ENCODE peak calls at places on chromosomes 6 and 20, in six cellular contexts. A is prostate gland; I is psoas muscle; K is fibroblast of the aortic adventitia; R is CD8-positive, alpha-beta T cell; F is upper lobe of left lung. M is an unnamed sample.
A peak's percentile ranks its signal among the peaks of the same experiment; 100 is the strongest.

GRCh38 chr6:81075974-81076373 is 676.5 kb downstream of the TENT5A start:
- DNase-seq in A (no peak), I (no peak), K (peak; percentile 19), R (no peak), F (no peak), M (no peak)

GRCh38 chr6:116847234-116847633 is 18.4 kb upstream of the GPRC6A start:
- DNase-seq in A (no peak), I (no peak), K (peak; percentile 54), R (no peak), F (no peak), M (no peak)

GRCh38 chr6:108760158-108761050 is 87.8 kb upstream of the ARMC2 start:
- DNase-seq in A (no peak), I (no peak), K (peak; percentile 55), R (no peak), F (no peak), M (peak; percentile 60)

GRCh38 chr6:41374618-41375590 is 39.5 kb downstream of the NCR2 start:
- DNase-seq in A (no peak), I (no peak), K (no peak), R (no peak), F (peak; percentile 66), M (no peak)

GRCh38 chr20:23995905-23996666 is 7.5 kb upstream of the GGTLC1 start:
- DNase-seq in A (peak; percentile 43), I (peak; percentile 51), K (peak; percentile 57), R (peak; percentile 13), F (no peak), M (no peak)

GRCh38 chr6:138765896-138766487 is 7.6 kb upstream of the CCDC28A start:
- DNase-seq in A (no peak), I (no peak), K (peak; percentile 68), R (no peak), F (no peak), M (no peak)

GRCh38 chr6:7489376-7489775 is 52.1 kb upstream of the DSP start:
- DNase-seq in A (no peak), I (no peak), K (no peak), R (no peak), F (no peak), M (no peak)

GRCh38 chr20:57838670-57839142 is 128.9 kb upstream of the PMEPA1 start:
- DNase-seq in A (no peak), I (no peak), K (no peak), R (no peak), F (no peak), M (no peak)

GRCh38 chr20:63114006-63114692 is 101.8 kb downstream of the YTHDF1 start:
- DNase-seq in A (no peak), I (no peak), K (no peak), R (no peak), F (no peak), M (no peak)

GRCh38 chr6:55941713-55942112 is 66.3 kb upstream of the BMP5 start:
- DNase-seq in A (no peak), I (no peak), K (peak; percentile 35), R (no peak), F (no peak), M (no peak)

GRCh38 chr6:8982659-8983058 is 547.3 kb upstream of the SLC35B3 start:
- DNase-seq in A (no peak), I (no peak), K (peak; percentile 1), R (no peak), F (no peak), M (no peak)

GRCh38 chr6:46220351-46221220 is 49.8 kb upstream of the ENPP5 start:
- DNase-seq in A (no peak), I (no peak), K (no peak), R (no peak), F (no peak), M (no peak)

GRCh38 chr6:99603421-99604160 is 3.0 kb upstream of the PRDM13 start:
- DNase-seq in A (no peak), I (no peak), K (no peak), R (no peak), F (peak; percentile 88), M (no peak)

GRCh38 chr6:101392561-101393230 is 812 bp upstream of the GRIK2 start:
- DNase-seq in A (no peak), I (no peak), K (no peak), R (no peak), F (peak; percentile 33), M (no peak)
- H3K4me3 ChIP-seq in A (no peak overlapping the region), I (peak overlapping the region; percentile 60), K (peak overlapping the region; percentile 71), R (no peak overlapping the region), F (no peak overlapping the region), M (peak overlapping the region; percentile 58)

GRCh38 chr6:33426590-33427563 is 7.0 kb downstream of the SYNGAP1 start:
- DNase-seq in A (no peak), I (no peak), K (no peak), R (no peak), F (no peak), M (no peak)
- H3K4me3 ChIP-seq in A (peak overlapping the region; percentile 44), I (peak overlapping the region; percentile 73), K (peak overlapping the region; percentile 74), R (peak overlapping the region; percentile 69), F (peak overlapping the region; percentile 36), M (peak overlapping the region; percentile 53)

GRCh38 chr20:54069501-54069971 is 858 bp downstream of the BCAS1 start:
- DNase-seq in A (no peak), I (no peak), K (no peak), R (no peak), F (peak; percentile 7), M (no peak)
- H3K4me3 ChIP-seq in A (peak overlapping the region; percentile 28), I (no peak overlapping the region), K (no peak overlapping the region), R (no peak overlapping the region), F (no peak overlapping the region), M (no peak overlapping the region)

DNA sequence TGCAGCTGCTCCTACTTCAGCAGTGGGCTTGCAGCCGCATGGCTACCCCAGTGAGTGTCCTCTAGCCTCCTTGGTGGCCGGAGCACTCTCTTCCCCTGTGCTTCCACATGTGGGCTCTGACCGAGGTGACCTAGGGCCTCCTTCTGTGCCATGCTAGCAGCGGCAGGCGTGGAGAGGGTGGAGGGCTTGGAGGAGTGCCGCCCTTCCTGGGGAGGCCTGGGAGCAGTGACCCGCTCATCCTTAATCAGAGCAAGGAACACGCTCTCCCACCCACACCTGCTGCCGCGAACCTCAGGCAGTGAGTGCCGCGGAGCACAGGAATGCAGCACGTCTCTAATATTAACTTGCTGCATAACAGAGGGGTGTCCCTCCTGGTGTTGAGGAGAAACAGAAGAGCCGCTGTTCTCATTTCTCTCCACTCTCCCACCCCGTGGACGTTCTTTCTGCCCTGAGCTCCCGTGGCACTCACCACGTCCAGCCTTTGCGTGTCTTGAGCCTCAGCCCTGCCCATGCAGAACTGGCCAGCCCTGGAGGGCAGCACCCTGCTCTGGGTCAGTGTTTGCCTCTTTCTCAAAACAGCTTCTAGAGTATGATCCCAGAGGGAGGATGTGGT is 31.9 kb downstream of the DUSP22 start:
- DNase-seq in A (no peak), I (no peak), K (no peak), R (no peak), F (peak; percentile 80), M (no peak)
- H3K4me3 ChIP-seq in A (no peak overlapping the region), I (no peak overlapping the region), K (no peak overlapping the region), R (no peak overlapping the region), F (no peak overlapping the region), M (no peak overlapping the region)